ENCODE peak calls at places on chromosomes 11 and 22, in eight cellular contexts. One of them, this sample, is unnamed.

GRCh38 chr11:120660024-120660565 is 148.5 kb downstream of the GRIK4 start:
- DNase-seq in kidney: no peak
- DNase-seq in CD8-positive, alpha-beta T cell: no peak
- DNase-seq in endothelial cell: peak
- DNase-seq in H9: peak
- DNase-seq in transverse colon: peak
- DNase-seq in progenitor cell of endocrine pancreas: no peak
- DNase-seq in fibroblast of mammary gland: peak
- DNase-seq in this sample: no peak

GRCh38 chr11:65503923-65504670 is 5.3 kb downstream of the MALAT1 start:
- DNase-seq in kidney: no peak
- DNase-seq in CD8-positive, alpha-beta T cell: no peak
- DNase-seq in endothelial cell: no peak
- DNase-seq in H9: no peak
- DNase-seq in transverse colon: no peak
- DNase-seq in progenitor cell of endocrine pancreas: no peak
- DNase-seq in fibroblast of mammary gland: peak
- DNase-seq in this sample: peak

GRCh38 chr11:119284344-119285157 is 32.4 kb downstream of the MCAM start:
- DNase-seq in kidney: no peak
- DNase-seq in CD8-positive, alpha-beta T cell: no peak
- DNase-seq in endothelial cell: no peak
- DNase-seq in H9: no peak
- DNase-seq in transverse colon: no peak
- DNase-seq in progenitor cell of endocrine pancreas: no peak
- DNase-seq in fibroblast of mammary gland: peak
- DNase-seq in this sample: peak

GRCh38 chr11:111860257-111860656 is 11.1 kb downstream of the ALG9 start:
- DNase-seq in kidney: no peak
- DNase-seq in CD8-positive, alpha-beta T cell: no peak
- DNase-seq in endothelial cell: no peak
- DNase-seq in H9: no peak
- DNase-seq in transverse colon: no peak
- DNase-seq in progenitor cell of endocrine pancreas: no peak
- DNase-seq in fibroblast of mammary gland: no peak
- DNase-seq in this sample: no peak

GRCh38 chr22:16974298-16975084 is 33.5 kb downstream of the GAB4 start:
- DNase-seq in kidney: no peak
- DNase-seq in CD8-positive, alpha-beta T cell: no peak
- DNase-seq in endothelial cell: no peak
- DNase-seq in H9: no peak
- DNase-seq in transverse colon: no peak
- DNase-seq in progenitor cell of endocrine pancreas: no peak
- DNase-seq in fibroblast of mammary gland: no peak
- DNase-seq in this sample: no peak

GRCh38 chr11:100639140-100639539 is 47.9 kb upstream of the ARHGAP42 start:
- DNase-seq in kidney: no peak
- DNase-seq in CD8-positive, alpha-beta T cell: no peak
- DNase-seq in endothelial cell: no peak
- DNase-seq in H9: no peak
- DNase-seq in transverse colon: no peak
- DNase-seq in progenitor cell of endocrine pancreas: no peak
- DNase-seq in fibroblast of mammary gland: peak
- DNase-seq in this sample: peak

GRCh38 chr11:67412495-67413179 is 2.8 kb upstream of the CARNS1 start:
- DNase-seq in kidney: no peak
- DNase-seq in CD8-positive, alpha-beta T cell: no peak
- DNase-seq in endothelial cell: no peak
- DNase-seq in H9: no peak
- DNase-seq in transverse colon: no peak
- DNase-seq in progenitor cell of endocrine pancreas: no peak
- DNase-seq in fibroblast of mammary gland: no peak
- DNase-seq in this sample: no peak

GRCh38 chr22:49521787-49522224 is 305.9 kb downstream of the BRD1 start:
- DNase-seq in kidney: peak
- DNase-seq in CD8-positive, alpha-beta T cell: no peak
- DNase-seq in endothelial cell: no peak
- DNase-seq in H9: no peak
- DNase-seq in transverse colon: no peak
- DNase-seq in progenitor cell of endocrine pancreas: no peak
- DNase-seq in fibroblast of mammary gland: no peak
- DNase-seq in this sample: no peak

GRCh38 chr11:120811199-120811598 is 212.7 kb upstream of the TBCEL start:
- DNase-seq in kidney: no peak
- DNase-seq in CD8-positive, alpha-beta T cell: no peak
- DNase-seq in endothelial cell: no peak
- DNase-seq in H9: no peak
- DNase-seq in transverse colon: peak
- DNase-seq in progenitor cell of endocrine pancreas: no peak
- DNase-seq in fibroblast of mammary gland: no peak
- DNase-seq in this sample: no peak

GRCh38 chr22:31944700-31945477 is 554 bp downstream of the YWHAH start:
- DNase-seq in kidney: peak
- DNase-seq in CD8-positive, alpha-beta T cell: no peak
- DNase-seq in endothelial cell: peak
- DNase-seq in H9: no peak
- DNase-seq in transverse colon: peak
- DNase-seq in progenitor cell of endocrine pancreas: no peak
- DNase-seq in fibroblast of mammary gland: no peak
- DNase-seq in this sample: no peak

GRCh38 chr11:10792385-10793068 is 16.2 kb downstream of the EIF4G2 start:
- DNase-seq in kidney: peak
- DNase-seq in CD8-positive, alpha-beta T cell: peak
- DNase-seq in endothelial cell: peak
- DNase-seq in H9: peak
- DNase-seq in transverse colon: peak
- DNase-seq in progenitor cell of endocrine pancreas: peak
- DNase-seq in fibroblast of mammary gland: peak
- DNase-seq in this sample: peak

GRCh38 chr22:37626144-37626543 is 13.3 kb upstream of the SH3BP1 start:
- DNase-seq in kidney: peak
- DNase-seq in CD8-positive, alpha-beta T cell: no peak
- DNase-seq in endothelial cell: no peak
- DNase-seq in H9: no peak
- DNase-seq in transverse colon: peak
- DNase-seq in progenitor cell of endocrine pancreas: no peak
- DNase-seq in fibroblast of mammary gland: peak
- DNase-seq in this sample: no peak
- TF ChIP-seq CTCF in kidney: no peak
- TF ChIP-seq CTCF in CD8-positive, alpha-beta T cell: no peak
- TF ChIP-seq CTCF in endothelial cell: no peak
- TF ChIP-seq CTCF in H9: no peak
- TF ChIP-seq CTCF in transverse colon: no peak
- TF ChIP-seq CTCF in progenitor cell of endocrine pancreas: no peak
- TF ChIP-seq CTCF in fibroblast of mammary gland: no peak
- TF ChIP-seq CTCF in this sample: no peak

DNA sequence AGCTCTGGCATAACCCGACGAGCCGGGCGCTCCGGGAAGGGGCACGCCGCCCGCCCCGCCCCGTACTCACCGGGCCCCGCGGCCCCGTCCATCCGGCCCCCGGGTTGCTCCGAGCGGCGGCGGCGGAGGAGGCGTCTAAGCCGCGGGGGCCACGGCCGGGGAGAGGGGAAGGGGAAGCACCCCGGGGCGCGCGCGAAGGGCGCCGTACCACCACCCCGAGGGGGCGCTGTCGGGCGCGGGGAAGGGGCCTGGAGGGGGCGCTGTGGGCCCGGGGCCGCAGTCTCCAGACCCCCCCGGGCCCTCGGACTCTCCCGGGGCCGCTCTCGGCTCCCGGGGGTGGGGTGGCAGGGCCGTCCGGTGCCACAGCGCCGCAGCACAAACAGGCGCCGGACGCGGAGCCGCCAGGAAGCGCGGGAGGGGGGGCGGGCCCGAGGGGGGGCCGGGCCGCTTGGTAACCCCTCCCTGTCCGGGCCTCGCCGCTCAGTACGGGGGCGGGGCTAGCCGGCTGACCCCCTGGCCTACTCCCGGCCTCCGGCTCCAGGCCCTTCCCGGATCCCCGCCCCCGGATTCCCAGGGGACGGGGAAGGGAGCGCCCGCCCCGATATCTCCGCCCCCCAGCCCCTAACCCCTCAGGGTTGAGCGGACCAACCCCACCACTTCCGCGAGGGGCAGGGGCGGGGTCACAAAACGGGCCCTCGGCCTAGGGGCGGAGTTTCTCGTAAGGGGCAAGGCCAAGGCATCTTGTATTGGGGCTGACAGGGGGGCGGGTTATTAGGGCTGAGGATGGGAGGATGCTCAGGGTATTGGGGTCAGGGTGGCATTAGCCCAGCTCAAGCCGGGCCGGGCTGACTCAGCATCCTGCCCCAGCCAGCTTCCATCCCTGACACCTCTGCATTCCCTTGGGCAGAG is at the start of the genes EML3 and ROM1:
- DNase-seq in kidney: peak
- DNase-seq in CD8-positive, alpha-beta T cell: peak
- DNase-seq in endothelial cell: peak
- DNase-seq in H9: peak
- DNase-seq in transverse colon: peak
- DNase-seq in progenitor cell of endocrine pancreas: peak
- DNase-seq in fibroblast of mammary gland: peak
- DNase-seq in this sample: peak
- TF ChIP-seq CTCF in kidney: peak
- TF ChIP-seq CTCF in CD8-positive, alpha-beta T cell: peak
- TF ChIP-seq CTCF in endothelial cell: peak
- TF ChIP-seq CTCF in H9: peak
- TF ChIP-seq CTCF in transverse colon: peak
- TF ChIP-seq CTCF in progenitor cell of endocrine pancreas: peak
- TF ChIP-seq CTCF in fibroblast of mammary gland: peak
- TF ChIP-seq CTCF in this sample: peak

DNA sequence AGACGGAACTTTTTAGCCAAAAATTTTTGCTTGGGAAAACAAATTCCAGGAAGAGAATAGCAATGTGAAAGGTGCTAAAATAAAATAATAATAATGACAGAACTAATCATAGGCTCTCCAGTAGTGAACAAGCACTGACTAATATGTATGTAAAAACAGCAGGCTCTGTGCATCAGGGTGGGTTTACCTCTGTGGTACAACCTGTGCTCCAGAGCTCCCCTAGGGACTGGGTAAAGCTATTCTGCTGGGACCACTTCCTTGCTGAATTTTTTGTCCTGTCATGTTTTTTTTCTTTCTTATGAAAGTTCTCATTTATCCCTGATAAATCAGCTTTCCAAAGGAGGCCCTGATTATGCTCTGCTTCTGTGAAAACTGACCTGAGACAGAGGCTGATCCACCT is 18.8 kb downstream of the LUZP2 start:
- DNase-seq in kidney: no peak
- DNase-seq in CD8-positive, alpha-beta T cell: no peak
- DNase-seq in endothelial cell: no peak
- DNase-seq in H9: peak
- DNase-seq in transverse colon: no peak
- DNase-seq in progenitor cell of endocrine pancreas: no peak
- DNase-seq in fibroblast of mammary gland: no peak
- DNase-seq in this sample: no peak
- TF ChIP-seq CTCF in kidney: no peak
- TF ChIP-seq CTCF in CD8-positive, alpha-beta T cell: no peak
- TF ChIP-seq CTCF in endothelial cell: no peak
- TF ChIP-seq CTCF in H9: peak
- TF ChIP-seq CTCF in transverse colon: no peak
- TF ChIP-seq CTCF in progenitor cell of endocrine pancreas: peak
- TF ChIP-seq CTCF in fibroblast of mammary gland: no peak
- TF ChIP-seq CTCF in this sample: no peak

DNA sequence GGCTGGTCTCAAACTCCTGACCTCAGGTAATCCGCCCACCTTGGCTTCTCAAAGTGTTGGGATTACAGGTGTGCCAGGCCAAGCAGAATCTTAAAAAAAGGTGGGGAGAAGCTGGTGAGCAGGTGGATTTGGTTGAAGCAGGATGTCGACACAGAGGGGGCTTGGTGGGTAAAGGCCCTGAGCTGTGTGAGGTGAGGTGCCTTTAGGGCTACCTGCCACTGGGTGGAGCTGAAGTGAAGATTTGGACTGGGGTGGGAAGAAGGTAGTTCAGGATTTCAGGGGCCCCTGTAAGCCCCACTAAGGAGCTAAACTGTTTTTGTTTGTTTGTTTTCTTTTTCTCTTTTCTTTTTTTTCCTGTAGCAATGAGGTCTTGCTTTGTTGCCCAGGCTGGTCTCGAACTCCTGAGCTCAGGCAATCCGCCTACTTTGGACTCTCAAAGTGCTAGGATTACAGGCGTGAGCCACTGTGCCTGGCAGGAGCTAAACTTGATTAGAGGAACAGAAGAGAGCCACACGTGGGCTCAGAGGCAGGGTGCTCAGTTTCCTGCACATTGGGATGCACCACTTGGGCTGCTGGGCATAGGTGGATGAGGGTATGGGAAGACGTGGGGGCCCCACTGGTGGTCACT is 6.0 kb downstream of the P2RX6 start:
- DNase-seq in kidney: no peak
- DNase-seq in CD8-positive, alpha-beta T cell: no peak
- DNase-seq in endothelial cell: no peak
- DNase-seq in H9: peak
- DNase-seq in transverse colon: no peak
- DNase-seq in progenitor cell of endocrine pancreas: no peak
- DNase-seq in fibroblast of mammary gland: no peak
- DNase-seq in this sample: no peak
- TF ChIP-seq CTCF in kidney: no peak
- TF ChIP-seq CTCF in CD8-positive, alpha-beta T cell: peak
- TF ChIP-seq CTCF in endothelial cell: no peak
- TF ChIP-seq CTCF in H9: peak
- TF ChIP-seq CTCF in transverse colon: no peak
- TF ChIP-seq CTCF in progenitor cell of endocrine pancreas: peak
- TF ChIP-seq CTCF in fibroblast of mammary gland: peak
- TF ChIP-seq CTCF in this sample: peak